ENCODE peak calls at places on chromosomes 11 and 22, in four cellular contexts. V, B, O and W are unnamed samples.

GRCh38 chr22:26756675-26757293 is 99.4 kb downstream of the MIAT start:
- DNase-seq in O (peak), V (peak), B (peak), W (no peak)

GRCh38 chr11:125950696-125951645 is 5.1 kb downstream of the VSIG10L2 start:
- DNase-seq in O (no peak), B (peak), V (peak), W (no peak)

GRCh38 chr11:110830344-110831141 is 118.3 kb upstream of the ARHGAP20 start:
- DNase-seq in O (no peak), V (no peak), B (no peak), W (no peak)

GRCh38 chr11:68658661-68659060 is 25.7 kb upstream of the GAL start:
- DNase-seq in B (no peak), O (no peak), V (no peak), W (no peak)

GRCh38 chr11:130022799-130023198 is 20.2 kb upstream of the PRDM10 start:
- DNase-seq in B (no peak), O (no peak), V (no peak), W (no peak)

GRCh38 chr11:125314264-125315087 is 149.9 kb downstream of the PKNOX2 start:
- DNase-seq in O (no peak), B (no peak), V (no peak), W (no peak)

GRCh38 chr11:17600316-17601205 is 53.5 kb downstream of the OTOG start:
- DNase-seq in O (no peak), B (peak), V (peak), W (no peak)

GRCh38 chr11:567629-568258 is 7.0 kb downstream of the RASSF7 start:
- DNase-seq in B (no peak), O (peak), V (peak), W (no peak)

GRCh38 chr11:33936745-33937612 is 45.1 kb upstream of the LMO2 start:
- DNase-seq in O (no peak), V (no peak), B (peak), W (no peak)

GRCh38 chr11:46120361-46120710 is 918 bp downstream of the PHF21A start:
- DNase-seq in V (peak), O (no peak), B (no peak), W (no peak)

GRCh38 chr11:6229911-6230310 is 4.5 kb downstream of the FHIP1B start:
- DNase-seq in V (no peak), O (no peak), B (no peak), W (no peak)

GRCh38 chr22:48612077-48612995 is 1215.3 kb downstream of the BRD1 start:
- DNase-seq in B (no peak), O (no peak), V (no peak), W (no peak)

GRCh38 chr11:67640021-67640757 is 626 bp upstream of the TBX10 start:
- DNase-seq in V (peak), B (no peak), O (peak), W (no peak)

GRCh38 chr11:17590463-17590862 is 43.4 kb downstream of the OTOG start:
- DNase-seq in V (no peak), B (no peak), O (no peak), W (no peak)

GRCh38 chr11:3841426-3842304 is 906 bp upstream of the RHOG start:
- DNase-seq in V (peak), B (peak), O (peak), W (peak)

GRCh38 chr22:39984006-39984405 is 10.7 kb upstream of the FAM83F start:
- DNase-seq in O (no peak), B (no peak), V (no peak), W (no peak)

GRCh38 chr11:134589155-134589554 is 177.1 kb upstream of the B3GAT1 start:
- DNase-seq in V (no peak), B (no peak), O (no peak), W (no peak)

GRCh38 chr11:60119708-60120107 is 31.2 kb downstream of the MS4A2 start:
- DNase-seq in V (no peak), B (no peak), O (no peak), W (no peak)

GRCh38 chr11:15830730-15831443 is 525.5 kb downstream of the SOX6 start:
- DNase-seq in V (no peak), O (no peak), B (no peak), W (no peak)

GRCh38 chr11:96211433-96211832 is 131.6 kb downstream of the MAML2 start:
- DNase-seq in B (no peak), O (no peak), V (no peak), W (no peak)

GRCh38 chr11:22371188-22371587 is 33.0 kb downstream of the SLC17A6 start:
- DNase-seq in O (no peak), V (no peak), B (no peak), W (no peak)

DNA sequence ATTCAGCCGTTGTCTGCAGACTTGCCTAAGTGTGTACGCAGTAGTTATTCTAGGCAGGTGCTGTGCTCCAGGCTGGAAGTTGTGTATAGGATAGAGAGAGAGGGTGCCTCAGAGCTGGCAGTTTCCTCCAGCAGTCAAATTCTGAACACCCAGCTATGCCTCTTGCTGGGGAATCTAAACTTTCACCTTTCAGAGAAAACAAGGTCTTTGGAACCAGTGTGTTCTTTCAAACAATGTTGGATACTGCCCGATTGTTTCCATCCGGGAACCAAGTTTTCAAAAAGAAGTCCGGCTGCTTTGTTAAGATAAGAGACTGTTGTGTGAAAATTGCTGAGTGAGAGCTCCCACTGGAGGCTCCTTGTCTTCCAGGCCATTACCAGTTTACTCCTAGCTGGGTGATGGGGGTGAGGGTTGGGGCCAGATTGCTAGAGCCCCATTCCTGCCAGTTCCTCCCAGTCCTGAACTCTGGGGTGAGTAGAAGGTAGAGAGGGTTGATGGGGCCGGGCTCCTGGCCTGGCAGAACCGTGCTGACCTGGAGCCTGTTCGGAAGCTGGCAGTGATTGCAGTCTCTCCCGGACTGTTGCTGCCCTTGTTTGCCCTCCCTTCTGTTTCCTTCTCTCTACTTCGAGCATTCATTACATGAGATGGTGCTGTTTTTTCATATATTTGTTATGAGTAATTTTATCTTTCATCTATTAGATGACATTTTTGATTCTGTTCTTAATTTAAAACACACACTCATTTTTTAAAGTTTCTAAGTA is 150.2 kb downstream of the TEAD1 start:
- DNase-seq in B (no peak), V (no peak), O (no peak), W (no peak)
- TF ChIP-seq CTCF in B (no peak), V (no peak), O (no peak), W (peak)

GRCh38 chr11:64872790-64873488 is 5.5 kb downstream of the EHD1 start:
- DNase-seq in V (no peak), B (no peak), O (no peak), W (no peak)
- H3K4me3 ChIP-seq in V (no peak), B (no peak), O (no peak), W (no peak)

GRCh38 chr11:57764972-57765371 is 3.4 kb downstream of the CTNND1 start:
- DNase-seq in B (no peak), V (no peak), O (no peak), W (no peak)

GRCh38 chr11:57761301-57762234 is at the start of gene CTNND1:
- DNase-seq in V (no peak), B (peak), O (no peak), W (peak)

GRCh38 chr11:57762235-57762866 is 749 bp downstream of the CTNND1 start:
- DNase-seq in V (no peak), O (no peak), B (no peak), W (no peak)

GRCh38 chr11:57764527-57764926 is 2.9 kb downstream of the CTNND1 start:
- DNase-seq in V (no peak), O (no peak), B (no peak), W (no peak)

GRCh38 chr11:57763568-57763967 is 2.0 kb downstream of the CTNND1 start:
- DNase-seq in B (no peak), O (no peak), V (no peak), W (no peak)
- TF ChIP-seq CTCF in B (no peak), O (no peak), V (no peak), W (peak)

GRCh38 chr11:38252620-38253019 is 1654.6 kb upstream of the RAG2 start:
- DNase-seq in B (no peak), O (no peak), V (no peak), W (no peak)

GRCh38 chr11:38256436-38256835 is 1658.4 kb upstream of the RAG2 start:
- DNase-seq in V (no peak), B (no peak), O (no peak), W (no peak)

DNA sequence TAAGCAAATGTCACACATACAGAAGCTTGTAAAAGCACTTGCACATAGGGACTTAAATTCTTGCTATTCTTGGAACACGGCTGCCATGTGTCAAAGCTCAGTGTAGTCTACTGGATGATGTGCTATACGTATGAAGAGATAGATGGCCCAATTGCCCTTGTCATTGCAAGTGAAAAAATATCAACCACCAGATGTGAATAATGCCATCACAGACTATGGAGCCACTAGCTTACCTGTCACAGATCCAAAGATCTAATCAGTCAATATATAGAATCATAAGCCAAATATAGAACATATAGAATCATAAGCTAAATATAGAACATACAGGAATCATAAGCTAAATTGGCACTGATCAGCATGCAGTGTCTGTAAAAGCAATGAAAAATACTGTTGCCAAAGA is 1656.8 kb upstream of the RAG2 start:
- DNase-seq in O (no peak), B (no peak), V (no peak), W (peak)
- H3K4me3 ChIP-seq in O (no peak), B (no peak), V (no peak), W (no peak)

GRCh38 chr22:29607426-29607825 is 4.0 kb downstream of the NF2 start:
- DNase-seq in B (no peak), O (no peak), V (no peak), W (no peak)

GRCh38 chr22:29600846-29601245 is 2.6 kb upstream of the NF2 start:
- DNase-seq in B (no peak), V (no peak), O (no peak), W (no peak)

GRCh38 chr22:29605236-29605850 is 1.9 kb downstream of the NF2 start:
- DNase-seq in V (peak), O (no peak), B (no peak), W (no peak)

GRCh38 chr22:29606320-29606719 is 2.9 kb downstream of the NF2 start:
- DNase-seq in B (no peak), O (no peak), V (no peak), W (no peak)

DNA sequence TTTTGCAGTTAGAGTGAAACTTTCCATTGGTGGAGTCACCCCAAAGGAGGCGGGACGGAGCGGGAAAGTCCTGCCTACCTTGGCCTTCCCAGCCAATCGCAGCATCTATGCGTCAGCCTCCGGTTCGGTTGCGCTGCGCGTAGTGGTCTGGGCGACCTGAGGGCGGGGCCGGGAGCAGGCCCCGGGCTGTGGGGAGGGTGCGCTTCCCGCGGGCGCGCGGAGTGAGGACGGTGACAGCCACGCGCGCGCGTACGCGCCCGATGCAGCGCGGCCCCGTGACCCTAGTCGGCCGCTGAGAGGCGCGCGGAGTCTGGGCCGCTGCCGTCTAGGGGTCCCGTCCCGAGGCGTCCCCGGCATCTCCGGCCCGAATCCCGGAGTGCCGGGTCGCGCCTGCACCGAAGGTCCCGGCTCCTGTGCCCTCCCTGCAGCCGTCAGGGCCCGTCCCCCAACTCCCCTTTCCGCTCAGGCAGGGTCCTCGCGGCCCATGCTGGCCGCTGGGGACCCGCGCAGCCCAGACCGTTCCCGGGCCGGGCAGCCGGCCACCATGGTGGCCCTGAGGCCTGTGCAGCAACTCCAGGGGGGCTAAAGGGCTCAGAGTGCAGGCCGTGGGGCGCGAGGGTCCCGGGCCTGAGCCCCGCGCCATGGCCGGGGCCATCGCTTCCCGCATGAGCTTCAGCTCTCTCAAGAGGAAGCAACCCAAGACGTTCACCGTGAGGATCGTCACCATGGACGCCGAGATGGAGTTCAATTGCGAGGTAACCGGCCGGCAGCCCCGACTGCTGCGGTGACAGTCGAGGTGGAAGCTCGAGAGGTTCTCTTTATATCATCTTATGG is at the start of gene NF2:
- DNase-seq in O (peak), B (peak), V (peak), W (peak)
- TF ChIP-seq CTCF in O (no peak), B (no peak), V (no peak), W (peak)

DNA sequence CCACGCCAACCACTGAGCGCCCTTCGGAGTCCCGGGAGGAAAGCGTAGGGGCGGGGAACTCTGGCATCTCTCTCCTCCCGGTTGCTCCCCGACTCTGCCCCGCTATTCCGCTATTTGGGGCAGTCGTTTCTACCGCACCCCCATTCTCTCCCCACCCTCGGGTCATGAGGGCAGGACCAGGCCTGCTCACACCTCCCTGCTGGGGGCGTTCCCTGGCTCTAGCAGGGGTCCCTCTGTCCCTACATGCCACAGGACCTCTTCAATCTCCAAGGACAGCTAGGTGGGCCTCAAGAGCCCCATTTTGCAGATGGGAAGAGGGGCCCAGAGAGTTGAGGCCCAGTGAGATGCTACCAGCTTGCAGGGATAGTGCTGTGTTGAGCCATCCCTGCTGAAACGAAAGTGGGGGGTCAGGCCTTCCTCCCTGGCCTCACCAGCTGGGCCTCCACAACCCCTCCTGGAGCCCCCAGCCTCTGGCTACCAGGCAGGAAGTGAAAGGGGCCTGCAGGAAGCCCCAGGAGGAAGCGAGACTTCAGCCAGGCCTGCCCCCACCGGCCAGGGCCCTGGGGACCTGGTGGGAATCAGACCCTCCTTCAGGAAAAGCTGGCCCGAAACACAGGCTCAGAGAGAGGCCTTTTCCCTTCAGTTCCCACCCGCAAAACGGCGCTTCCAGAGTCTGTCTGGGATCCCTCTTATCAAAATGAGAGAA is 5.5 kb upstream of the SHISA8 start:
- DNase-seq in O (no peak), V (peak), B (no peak), W (no peak)
- H3K4me3 ChIP-seq in O (no peak), V (peak), B (peak), W (no peak)

GRCh38 chr11:43802509-43802908 is 78.1 kb upstream of the ALKBH3 start:
- DNase-seq in V (no peak), O (peak), B (no peak), W (no peak)
- TF ChIP-seq CTCF in V (no peak), O (peak), B (no peak), W (peak)

GRCh38 chr11:70710192-70710965 is 312.1 kb downstream of the CTTN start:
- DNase-seq in O (no peak), B (no peak), V (peak), W (no peak)
- H3K4me3 ChIP-seq in O (no peak), B (no peak), V (no peak), W (no peak)

DNA sequence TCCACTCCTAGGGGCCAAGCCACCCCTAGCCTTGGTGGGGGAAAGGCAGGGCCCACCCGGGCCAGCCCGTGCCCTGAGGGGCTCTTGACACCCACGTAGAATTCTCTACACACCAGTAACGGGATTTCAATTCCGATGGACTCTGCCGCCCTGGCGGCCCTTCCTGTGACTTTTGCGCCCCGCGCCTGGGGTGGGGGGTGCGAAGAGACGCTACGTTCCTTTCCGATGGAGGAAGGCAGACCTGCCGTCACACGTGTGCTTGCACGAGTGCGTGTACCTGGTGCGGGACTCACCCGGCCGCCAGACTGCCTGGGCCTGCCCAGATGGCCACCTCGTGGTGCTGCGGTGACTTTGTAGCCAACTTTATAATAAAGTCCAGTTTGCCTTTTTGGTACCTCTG is 5.5 kb downstream of the NPAS4 start:
- DNase-seq in B (no peak), O (no peak), V (no peak), W (no peak)
- TF ChIP-seq CTCF in B (no peak), O (no peak), V (no peak), W (no peak)